ENCODE peak calls at places on chromosomes 4 and X, in six cellular contexts. G, Q, R, V, C and Y are unnamed samples.

GRCh38 chr4:82667761-82668505 is 106.1 kb upstream of the TMEM150C start:
- DNase-seq in R (no peak), V (no peak), Q (no peak), C (no peak), G (no peak), Y (no peak)

GRCh38 chrX:20514358-20514757 is 247.6 kb upstream of the RPS6KA3 start:
- DNase-seq in R (peak; percentile 52), G (no peak), V (no peak), C (no peak), Q (no peak), Y (no peak)

GRCh38 chr4:140849526-140849925 is 93.3 kb upstream of the TBC1D9 start:
- DNase-seq in G (no peak), R (no peak), C (no peak), V (no peak), Q (no peak), Y (no peak)

GRCh38 chr4:184097240-184097619 is 120.4 kb downstream of the ENPP6 start:
- DNase-seq in C (no peak), R (no peak), G (peak; percentile 82), Q (peak; percentile 49), V (peak; percentile 81), Y (no peak)

GRCh38 chrX:45788941-45789348 is 588.3 kb upstream of the DIPK2B start:
- DNase-seq in V (no peak), R (no peak), Q (no peak), C (no peak), G (no peak), Y (no peak)

GRCh38 chrX:68932611-68933010 is 103.8 kb downstream of the EFNB1 start:
- DNase-seq in R (no peak), V (peak; percentile 46), Q (no peak), C (no peak), G (no peak), Y (no peak)

GRCh38 chr4:15303052-15303641 is 124.7 kb upstream of the C1QTNF7 start:
- DNase-seq in G (no peak), Q (no peak), C (no peak), R (no peak), V (no peak), Y (peak; percentile 65)

GRCh38 chrX:123339201-123339905 is 155.3 kb downstream of the GRIA3 start:
- DNase-seq in G (no peak), V (no peak), R (no peak), Q (no peak), C (no peak), Y (peak; percentile 10)

GRCh38 chr4:1356181-1356998 is 9.4 kb downstream of the UVSSA start:
- DNase-seq in Q (peak; percentile 58), C (peak; percentile 48), V (no peak), G (peak; percentile 82), R (no peak), Y (no peak)

GRCh38 chr4:127251423-127251822 is 381.3 kb upstream of the INTU start:
- DNase-seq in G (no peak), Q (no peak), R (no peak), C (no peak), V (no peak), Y (no peak)